ENCODE peak calls at places on chromosomes 5 and 9, in five cellular contexts. L is GM23248, J is erythroblast, W is SK-N-DZ, U is KBM-7. E is an unnamed sample.

GRCh38 chr5:59328801-59329296 is 564.7 kb downstream of the PDE4D start:
- DNase-seq in L (no peak), J (no peak), W (no peak), U (no peak), E (no peak)

GRCh38 chr9:134525841-134526797 is 115.5 kb upstream of the COL5A1 start:
- DNase-seq in L (peak), J (no peak), W (no peak), U (no peak), E (no peak)

GRCh38 chr9:10875752-10876151 is 262.9 kb upstream of the PTPRD start:
- DNase-seq in L (no peak), J (no peak), W (no peak), U (no peak), E (no peak)

GRCh38 chr5:33696413-33696812 is 195.4 kb downstream of the ADAMTS12 start:
- DNase-seq in L (no peak), J (no peak), W (peak), U (no peak), E (no peak)

GRCh38 chr9:86064220-86064619 is 35.1 kb downstream of the GOLM1 start:
- DNase-seq in L (no peak), J (no peak), W (no peak), U (no peak), E (no peak)

GRCh38 chr9:35423499-35423898 is 66.4 kb upstream of the RUSC2 start:
- DNase-seq in L (peak), J (no peak), W (no peak), U (no peak), E (no peak)

GRCh38 chr5:179371681-179372675 is 26.7 kb upstream of the ADAMTS2 start:
- DNase-seq in L (no peak), J (no peak), W (no peak), U (no peak), E (no peak)

GRCh38 chr5:17192191-17192590 is 25.2 kb upstream of the BASP1 start:
- DNase-seq in L (no peak), J (no peak), W (no peak), U (no peak), E (no peak)

GRCh38 chr5:72480836-72481235 is 26.4 kb downstream of the ZNF366 start:
- DNase-seq in L (no peak), J (no peak), W (no peak), U (no peak), E (no peak)

GRCh38 chr5:16819522-16820167 is 116.4 kb downstream of the MYO10 start:
- DNase-seq in L (peak), J (no peak), W (no peak), U (no peak), E (no peak)

GRCh38 chr5:132466453-132467291 is 23.9 kb downstream of the IRF1 start:
- DNase-seq in L (no peak), J (no peak), W (no peak), U (peak), E (peak)